ENCODE peak calls at places on chromosome 14, in seven cellular contexts. C is Right ventricle myocardium superior, M is chondrocyte, Y is germinal center, S is DMS 273 treated with DMSO at 0.1 percent for 48 hours, J is epithelial cell of esophagus, L is Calu3. R is an unnamed sample.

GRCh38 chr14:68424443-68425172 is 368.3 kb downstream of the ZFP36L1 start:
- DNase-seq in M (no peak), J (no peak), S (no peak), C (no peak), Y (no peak), L (no peak), R (no peak)

GRCh38 chr14:96098999-96099335 is 59.8 kb downstream of the C14orf132 start:
- DNase-seq in J (no peak), M (no peak), S (no peak), Y (no peak), C (no peak), L (no peak), R (no peak)

GRCh38 chr14:35628989-35629388 is 95.0 kb downstream of the INSM2 start:
- DNase-seq in J (no peak), L (no peak), Y (no peak), S (no peak), M (no peak), C (no peak), R (no peak)

GRCh38 chr14:39426605-39427004 is 5.6 kb downstream of the FBXO33 start:
- DNase-seq in C (no peak), M (no peak), J (peak), Y (no peak), L (no peak), S (peak), R (no peak)

GRCh38 chr14:31010935-31011334 is 14.5 kb upstream of the AP4S1 start:
- DNase-seq in C (no peak), S (no peak), L (no peak), J (no peak), M (no peak), Y (no peak), R (no peak)

GRCh38 chr14:101418601-101419000 is 142.7 kb upstream of the DIO3 start:
- DNase-seq in C (no peak), M (no peak), L (no peak), S (no peak), Y (no peak), J (no peak), R (no peak)

GRCh38 chr14:103527408-103528157 is 1.4 kb upstream of the TRMT61A start:
- DNase-seq in L (no peak), C (peak), Y (peak), J (peak), S (no peak), M (no peak), R (no peak)

GRCh38 chr14:95549656-95550585 is 15.1 kb downstream of the GLRX5 start:
- DNase-seq in M (no peak), Y (no peak), S (no peak), L (peak), J (no peak), C (no peak), R (peak)

GRCh38 chr14:39266589-39266870 is 32.8 kb downstream of the MIA2 start:
- DNase-seq in Y (no peak), L (peak), J (no peak), M (no peak), C (peak), S (no peak), R (peak)

GRCh38 chr14:100896369-100897060 is 7.0 kb downstream of the RTL1 start:
- DNase-seq in C (peak), Y (no peak), S (no peak), J (no peak), L (no peak), M (peak), R (no peak)

GRCh38 chr14:74670726-74671125 is 42.2 kb downstream of the AREL1 start:
- DNase-seq in S (no peak), J (no peak), M (no peak), C (no peak), Y (no peak), L (no peak), R (no peak)

GRCh38 chr14:86796221-86797074 is 1196.5 kb downstream of the GALC start:
- DNase-seq in S (no peak), C (no peak), M (no peak), L (no peak), Y (no peak), J (no peak), R (no peak)

GRCh38 chr14:60862283-60862682 is 118.6 kb downstream of the TRMT5 start:
- DNase-seq in L (peak), Y (no peak), C (no peak), M (no peak), S (no peak), J (peak), R (no peak)

GRCh38 chr14:43306053-43306452 is 1201.0 kb downstream of the FSCB start:
- DNase-seq in L (no peak), Y (no peak), M (no peak), J (no peak), S (no peak), C (no peak), R (no peak)

GRCh38 chr14:68528031-68528687 is 264.7 kb downstream of the ZFP36L1 start:
- DNase-seq in C (no peak), S (no peak), M (no peak), J (no peak), L (no peak), Y (peak), R (no peak)

GRCh38 chr14:94771191-94771905 is 1.4 kb upstream of the GSC start:
- DNase-seq in Y (no peak), S (no peak), L (no peak), C (no peak), J (no peak), M (no peak), R (no peak)

GRCh38 chr14:78130356-78130755 is 39.8 kb upstream of the NRXN3 start:
- DNase-seq in Y (no peak), M (no peak), L (peak), C (no peak), S (no peak), J (peak), R (no peak)

GRCh38 chr14:97458302-97459137 is 661.3 kb downstream of the VRK1 start:
- DNase-seq in L (no peak), Y (no peak), C (peak), J (no peak), M (no peak), S (no peak), R (no peak)

GRCh38 chr14:84937449-84937848 is 592.5 kb upstream of the FLRT2 start:
- DNase-seq in M (no peak), C (peak), L (no peak), Y (no peak), S (no peak), J (no peak), R (no peak)

GRCh38 chr14:50363734-50364113 is 33.0 kb downstream of the CDKL1 start:
- DNase-seq in L (no peak), J (peak), Y (peak), S (no peak), M (no peak), C (no peak), R (no peak)

GRCh38 chr14:77707355-77707723 is 484 bp downstream of the ALKBH1 start:
- DNase-seq in M (no peak), S (no peak), Y (no peak), C (no peak), L (peak), J (peak), R (peak)

GRCh38 chr14:55142466-55142865 is 13.4 kb downstream of the LGALS3 start:
- DNase-seq in J (no peak), C (no peak), Y (no peak), M (no peak), L (no peak), S (no peak), R (no peak)

GRCh38 chr14:55398679-55399078 is 13.0 kb downstream of the ATG14 start:
- DNase-seq in L (no peak), J (peak), Y (no peak), M (no peak), C (no peak), S (no peak), R (no peak)

GRCh38 chr14:30874120-30874998 is at the start of gene COCH:
- DNase-seq in Y (peak), C (peak), S (no peak), J (no peak), M (peak), L (peak), R (peak)

GRCh38 chr14:101024686-101025085 is 121.2 kb upstream of the RTL1 start:
- DNase-seq in J (no peak), S (no peak), Y (no peak), M (peak), C (no peak), L (no peak), R (no peak)

GRCh38 chr14:64971890-64972785 is at the start of gene RAB15:
- DNase-seq in S (peak), C (peak), J (peak), M (no peak), Y (peak), L (peak), R (no peak)

GRCh38 chr14:91416744-91417133 is 881 bp downstream of the CCDC88C start:
- DNase-seq in C (no peak), S (no peak), L (peak), J (no peak), Y (peak), M (no peak), R (no peak)

GRCh38 chr14:73717998-73718741 is 4.0 kb upstream of the PNMA1 start:
- DNase-seq in L (no peak), J (no peak), M (no peak), C (no peak), S (no peak), Y (no peak), R (no peak)

GRCh38 chr14:105203057-105203494 is 22.0 kb upstream of the NUDT14 start:
- DNase-seq in L (peak), C (peak), S (peak), J (peak), Y (peak), M (no peak), R (peak)

R was measured in HuH-7.